ENCODE peak calls at places on chromosome 10, in seven cellular contexts. S, W, I, E, L, Z and P are unnamed samples.

GRCh38 chr10:12214763-12215218 is 18.8 kb downstream of the CDC123 start:
- DNase-seq in S (no peak), W (peak), I (peak), E (no peak), L (no peak), Z (peak), P (peak)

GRCh38 chr10:5515948-5516761 is 8.6 kb upstream of the CALML3 start:
- DNase-seq in S (no peak), W (no peak), I (no peak), E (peak), L (no peak), Z (no peak), P (no peak)

GRCh38 chr10:124886195-124886594 is 55.7 kb upstream of the ZRANB1 start:
- DNase-seq in S (no peak), W (no peak), I (no peak), E (peak), L (no peak), Z (no peak), P (no peak)

GRCh38 chr10:3754727-3755439 is 30.1 kb downstream of the KLF6 start:
- DNase-seq in S (no peak), W (no peak), I (no peak), E (no peak), L (no peak), Z (no peak), P (peak)

GRCh38 chr10:126468876-126469643 is 80.8 kb upstream of the ADAM12 start:
- DNase-seq in S (no peak), W (no peak), I (no peak), E (no peak), L (no peak), Z (no peak), P (peak)

GRCh38 chr10:5527332-5528200 is 2.8 kb downstream of the CALML3 start:
- DNase-seq in S (peak), W (no peak), I (no peak), E (peak), L (no peak), Z (no peak), P (no peak)

GRCh38 chr10:131899116-131899690 is 1.6 kb upstream of the PPP2R2D start:
- DNase-seq in S (no peak), W (no peak), I (no peak), E (no peak), L (no peak), Z (no peak), P (no peak)

GRCh38 chr10:94123253-94123995 is 129.7 kb downstream of the PLCE1 start:
- DNase-seq in S (no peak), W (no peak), I (peak), E (no peak), L (no peak), Z (no peak), P (peak)

GRCh38 chr10:18368681-18369080 is 228.5 kb downstream of the CACNB2 start:
- DNase-seq in S (no peak), W (no peak), I (peak), E (no peak), L (no peak), Z (no peak), P (no peak)